ENCODE peak calls at places on chromosomes 16 and 17, in six cellular contexts. S, M, K, R, W and U are unnamed samples.

GRCh38 chr16:10521681-10522274 is 58.6 kb downstream of the EMP2 start:
- DNase-seq in S (peak; percentile 54), M (peak; percentile 71), K (no peak), R (peak; percentile 64), W (no peak), U (peak; percentile 72)

GRCh38 chr17:77391668-77392375 is 251.1 kb downstream of the SEC14L1 start:
- DNase-seq in S (peak; percentile 95), M (no peak), K (no peak), R (no peak), W (no peak), U (peak; percentile 92)

GRCh38 chr16:13436641-13437423 is 483.1 kb upstream of the ERCC4 start:
- DNase-seq in S (peak; percentile 11), M (no peak), K (no peak), R (no peak), W (no peak), U (no peak)

GRCh38 chr17:74584714-74585113 is 7.4 kb downstream of the CD300LD start:
- DNase-seq in S (no peak), M (no peak), K (no peak), R (no peak), W (no peak), U (no peak)

GRCh38 chr16:73056911-73057310 is 9.0 kb upstream of the ZFHX3 start:
- DNase-seq in S (no peak), M (no peak), K (no peak), R (no peak), W (no peak), U (peak; percentile 32)

GRCh38 chr17:2023692-2024571 is 1.2 kb downstream of the RTN4RL1 start:
- DNase-seq in S (no peak), M (peak; percentile 84), K (no peak), R (peak; percentile 76), W (no peak), U (peak; percentile 75)

GRCh38 chr16:4599545-4599944 is 15.1 kb downstream of the UBALD1 start:
- DNase-seq in S (no peak), M (no peak), K (no peak), R (no peak), W (no peak), U (no peak)

GRCh38 chr17:77458202-77459017 is 317.6 kb downstream of the SEC14L1 start:
- DNase-seq in S (no peak), M (no peak), K (no peak), R (no peak), W (no peak), U (no peak)

GRCh38 chr16:5616841-5617240 is 519.2 kb upstream of the EEF2KMT start:
- DNase-seq in S (no peak), M (no peak), K (no peak), R (no peak), W (no peak), U (no peak)

GRCh38 chr16:8678068-8678927 is 3.9 kb downstream of the ABAT start:
- DNase-seq in S (no peak), M (no peak), K (no peak), R (no peak), W (no peak), U (peak; percentile 40)

GRCh38 chr16:87274808-87275207 is 42.4 kb downstream of the C16orf95 start:
- DNase-seq in S (no peak), M (no peak), K (no peak), R (no peak), W (no peak), U (no peak)

GRCh38 chr16:23896832-23897821 is 61.3 kb downstream of the PRKCB start:
- DNase-seq in S (no peak), M (no peak), K (no peak), R (no peak), W (no peak), U (no peak)

GRCh38 chr17:81097134-81097942 is 62.4 kb downstream of the BAIAP2 start:
- DNase-seq in S (peak; percentile 60), M (peak; percentile 70), K (peak; percentile 89), R (peak; percentile 71), W (peak; percentile 76), U (peak; percentile 87)

GRCh38 chr16:86519649-86520316 is 9.5 kb downstream of the FOXF1 start:
- DNase-seq in S (no peak), M (peak; percentile 58), K (peak; percentile 85), R (no peak), W (peak; percentile 72), U (peak; percentile 71)

GRCh38 chr17:45438931-45439610 is 6.4 kb upstream of the ARHGAP27 start:
- DNase-seq in S (no peak), M (no peak), K (no peak), R (no peak), W (no peak), U (no peak)

GRCh38 chr17:64470676-64471075 is 21.8 kb downstream of the MILR1 start:
- DNase-seq in S (no peak), M (no peak), K (no peak), R (no peak), W (no peak), U (no peak)

GRCh38 chr16:19153876-19154275 is 14.2 kb upstream of the SYT17 start:
- DNase-seq in S (no peak), M (no peak), K (no peak), R (no peak), W (no peak), U (no peak)

GRCh38 chr16:17389392-17389791 is 81.4 kb downstream of the XYLT1 start:
- DNase-seq in S (no peak), M (no peak), K (no peak), R (no peak), W (no peak), U (peak; percentile 40)

GRCh38 chr16:78628526-78628925 is 529.1 kb downstream of the WWOX start:
- DNase-seq in S (peak; percentile 49), M (no peak), K (no peak), R (no peak), W (no peak), U (peak; percentile 3)

GRCh38 chr17:10149573-10150399 is 48.6 kb downstream of the GAS7 start:
- DNase-seq in S (peak; percentile 79), M (no peak), K (no peak), R (no peak), W (no peak), U (peak; percentile 88)

GRCh38 chr17:37312137-37312923 is 63.5 kb upstream of the C17orf78 start:
- DNase-seq in S (no peak), M (no peak), K (no peak), R (no peak), W (no peak), U (peak; percentile 19)

GRCh38 chr16:67885545-67885944 is 860 bp downstream of the NRN1L start:
- DNase-seq in S (no peak), M (no peak), K (no peak), R (no peak), W (no peak), U (no peak)

GRCh38 chr17:42438600-42439567 is 15.8 kb upstream of the CAVIN1 start:
- DNase-seq in S (no peak), M (peak; percentile 25), K (no peak), R (no peak), W (peak; percentile 53), U (peak; percentile 55)

GRCh38 chr17:63444457-63444856 is 1.6 kb downstream of the CYB561 start:
- DNase-seq in S (no peak), M (no peak), K (no peak), R (no peak), W (no peak), U (no peak)

GRCh38 chr17:63443053-63443452 is 3.1 kb downstream of the CYB561 start:
- DNase-seq in S (no peak), M (no peak), K (no peak), R (no peak), W (no peak), U (no peak)

GRCh38 chr17:63445571-63446217 is 412 bp downstream of the CYB561 start:
- DNase-seq in S (no peak), M (peak; percentile 74), K (no peak), R (peak; percentile 58), W (no peak), U (no peak)

GRCh38 chr17:63446218-63446980 is at the start of gene CYB561:
- DNase-seq in S (no peak), M (peak; percentile 91), K (peak; percentile 89), R (peak; percentile 80), W (peak; percentile 92), U (no peak)

GRCh38 chr17:63445065-63445464 is 1.0 kb downstream of the CYB561 start:
- DNase-seq in S (no peak), M (no peak), K (no peak), R (no peak), W (peak; percentile 50), U (no peak)
- H3K4me3 ChIP-seq in S (no peak overlapping the region), M (peak overlapping the region; percentile 42), K (peak overlapping the region; percentile 79), R (no peak overlapping the region), W (peak overlapping the region; percentile 87), U (no peak overlapping the region)

GRCh38 chr17:8563981-8564602 is 66.4 kb downstream of the MYH10 start:
- DNase-seq in S (peak; percentile 28), M (no peak), K (no peak), R (no peak), W (no peak), U (no peak)
- H3K4me3 ChIP-seq in S (no peak overlapping the region), M (no peak overlapping the region), K (no peak overlapping the region), R (no peak overlapping the region), W (no peak overlapping the region), U (no peak overlapping the region)

GRCh38 chr17:31843382-31843780 is 15.7 kb downstream of the COPRS start:
- DNase-seq in S (peak; percentile 38), M (no peak), K (no peak), R (no peak), W (no peak), U (peak; percentile 11)

GRCh38 chr17:31841850-31842415 is 17.1 kb downstream of the COPRS start:
- DNase-seq in S (no peak), M (peak; percentile 24), K (no peak), R (no peak), W (no peak), U (no peak)

GRCh38 chr17:31838641-31839225 is 20.3 kb downstream of the COPRS start:
- DNase-seq in S (no peak), M (no peak), K (no peak), R (no peak), W (no peak), U (peak; percentile 40)

GRCh38 chr17:31842416-31843381 is 16.3 kb downstream of the COPRS start:
- DNase-seq in S (peak; percentile 68), M (peak; percentile 91), K (peak; percentile 78), R (peak; percentile 65), W (peak; percentile 72), U (peak; percentile 77)
- H3K4me3 ChIP-seq in S (no peak overlapping the region), M (no peak overlapping the region), K (peak overlapping the region; percentile 40), R (no peak overlapping the region), W (peak overlapping the region; percentile 46), U (no peak overlapping the region)

DNA sequence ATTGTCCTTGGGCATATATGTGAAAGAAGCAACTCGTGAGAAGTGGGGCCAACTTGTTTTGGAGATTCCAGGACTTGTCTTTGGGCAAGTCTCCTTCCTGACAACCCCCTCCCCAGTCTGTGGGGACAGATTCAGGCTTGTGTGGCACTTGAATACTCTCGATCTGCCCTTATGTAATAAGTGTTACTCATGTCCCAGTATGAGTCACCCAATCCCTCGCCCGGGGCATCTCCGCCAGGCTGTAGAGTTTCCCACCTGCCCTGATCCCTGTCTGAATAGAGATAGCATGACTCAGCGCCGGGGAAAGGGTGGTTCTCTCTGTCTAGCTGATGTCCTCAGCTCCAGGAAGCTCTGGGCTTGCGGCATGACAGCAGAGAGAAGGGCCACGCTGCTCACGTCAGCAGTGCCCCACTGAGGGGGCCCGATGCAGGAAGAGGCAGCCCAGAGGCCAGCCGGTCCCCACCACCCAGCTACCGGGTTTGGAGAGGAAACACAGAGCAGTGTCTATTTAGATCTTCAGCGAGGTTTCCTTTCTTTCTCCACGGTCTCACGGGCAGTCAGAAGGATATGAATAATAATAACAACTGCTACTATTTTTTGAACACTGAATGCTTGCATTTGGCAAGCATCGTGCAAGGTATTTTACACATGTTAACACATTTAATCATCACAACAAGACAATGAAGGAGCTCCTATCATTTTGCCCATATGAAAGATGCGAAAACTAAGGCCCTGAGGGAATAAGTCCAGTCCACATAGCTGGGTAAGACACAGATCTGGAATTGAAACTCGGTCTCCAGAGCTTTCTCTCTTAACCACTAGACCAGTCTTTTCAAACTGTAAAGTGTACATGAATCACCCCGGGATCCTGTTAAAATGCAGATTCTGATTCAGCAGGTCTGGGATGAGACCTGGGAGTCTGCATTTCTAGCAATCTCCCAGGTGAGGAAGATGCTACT is 426.7 kb upstream of the MAF start:
- DNase-seq in S (peak; percentile 52), M (peak; percentile 20), K (peak; percentile 61), R (peak; percentile 62), W (peak; percentile 82), U (peak; percentile 33)
- H3K4me3 ChIP-seq in S (no peak overlapping the region), M (no peak overlapping the region), K (peak overlapping the region; percentile 32), R (no peak overlapping the region), W (peak overlapping the region; percentile 10), U (no peak overlapping the region)